ENCODE peak calls at places on chromosomes 1 and 21, in five cellular contexts. One of them, this sample, is unnamed.

GRCh38 chr1:15346356-15347030 is 63.2 kb upstream of the EFHD2 start:
- DNase-seq in SW 1271: no peak
- DNase-seq in GM13976: no peak
- DNase-seq in kidney tubule cell: no peak
- DNase-seq in NCI-H2081: no peak
- DNase-seq in this sample: no peak

GRCh38 chr1:182087304-182087703 is 25.8 kb upstream of the ZNF648 start:
- DNase-seq in SW 1271: no peak
- DNase-seq in GM13976: no peak
- DNase-seq in kidney tubule cell: no peak
- DNase-seq in NCI-H2081: no peak
- DNase-seq in this sample: no peak

GRCh38 chr1:217048104-217048707 is 325.0 kb upstream of the ESRRG start:
- DNase-seq in SW 1271: no peak
- DNase-seq in GM13976: peak; percentile 6
- DNase-seq in kidney tubule cell: peak; percentile 24
- DNase-seq in NCI-H2081: no peak
- DNase-seq in this sample: no peak

GRCh38 chr1:174200746-174201145 is 41.4 kb downstream of the RABGAP1L start:
- DNase-seq in SW 1271: no peak
- DNase-seq in GM13976: no peak
- DNase-seq in kidney tubule cell: no peak
- DNase-seq in NCI-H2081: no peak
- DNase-seq in this sample: no peak

GRCh38 chr1:158179301-158180041 is 1.2 kb upstream of the CD1D start:
- DNase-seq in SW 1271: no peak
- DNase-seq in GM13976: peak; percentile 78
- DNase-seq in kidney tubule cell: no peak
- DNase-seq in NCI-H2081: no peak
- DNase-seq in this sample: no peak

GRCh38 chr1:118555638-118556037 is 370.6 kb upstream of the SPAG17 start:
- DNase-seq in SW 1271: no peak
- DNase-seq in GM13976: no peak
- DNase-seq in kidney tubule cell: no peak
- DNase-seq in NCI-H2081: no peak
- DNase-seq in this sample: no peak

GRCh38 chr1:41678141-41678878 is 193.8 kb upstream of the EDN2 start:
- DNase-seq in SW 1271: no peak
- DNase-seq in GM13976: peak; percentile 69
- DNase-seq in kidney tubule cell: no peak
- DNase-seq in NCI-H2081: no peak
- DNase-seq in this sample: no peak

GRCh38 chr21:46561448-46562095 is 43.3 kb downstream of the S100B start:
- DNase-seq in SW 1271: no peak
- DNase-seq in GM13976: no peak
- DNase-seq in kidney tubule cell: no peak
- DNase-seq in NCI-H2081: no peak
- DNase-seq in this sample: no peak

GRCh38 chr1:32622806-32623694 is 27.3 kb downstream of the ZBTB8OS start:
- DNase-seq in SW 1271: no peak
- DNase-seq in GM13976: no peak
- DNase-seq in kidney tubule cell: no peak
- DNase-seq in NCI-H2081: no peak
- DNase-seq in this sample: no peak

GRCh38 chr1:57835620-57836019 is 411.8 kb upstream of the DAB1 start:
- DNase-seq in SW 1271: no peak
- DNase-seq in GM13976: no peak
- DNase-seq in kidney tubule cell: peak; percentile 57
- DNase-seq in NCI-H2081: peak; percentile 39
- DNase-seq in this sample: no peak

GRCh38 chr1:183093821-183094287 is 70.6 kb downstream of the LAMC1 start:
- DNase-seq in SW 1271: peak; percentile 10
- DNase-seq in GM13976: no peak
- DNase-seq in kidney tubule cell: peak; percentile 89
- DNase-seq in NCI-H2081: no peak
- DNase-seq in this sample: no peak

GRCh38 chr1:41714613-41715389 is 203.9 kb downstream of the HIVEP3 start:
- DNase-seq in SW 1271: no peak
- DNase-seq in GM13976: no peak
- DNase-seq in kidney tubule cell: peak; percentile 4
- DNase-seq in NCI-H2081: no peak
- DNase-seq in this sample: no peak

GRCh38 chr1:92484472-92485373 is 2.0 kb downstream of the GFI1 start:
- DNase-seq in SW 1271: no peak
- DNase-seq in GM13976: peak; percentile 73
- DNase-seq in kidney tubule cell: no peak
- DNase-seq in NCI-H2081: peak; percentile 24
- DNase-seq in this sample: no peak

GRCh38 chr1:49252917-49253316 is 476.2 kb upstream of the BEND5 start:
- DNase-seq in SW 1271: no peak
- DNase-seq in GM13976: no peak
- DNase-seq in kidney tubule cell: no peak
- DNase-seq in NCI-H2081: no peak
- DNase-seq in this sample: no peak

GRCh38 chr1:114232691-114233090 is 79.0 kb upstream of the SYT6 start:
- DNase-seq in SW 1271: no peak
- DNase-seq in GM13976: no peak
- DNase-seq in kidney tubule cell: no peak
- DNase-seq in NCI-H2081: no peak
- DNase-seq in this sample: no peak

GRCh38 chr1:82377201-82377884 is 576.6 kb downstream of the ADGRL2 start:
- DNase-seq in SW 1271: no peak
- DNase-seq in GM13976: no peak
- DNase-seq in kidney tubule cell: peak; percentile 22
- DNase-seq in NCI-H2081: no peak
- DNase-seq in this sample: no peak

GRCh38 chr1:66388918-66389317 is 145.0 kb upstream of the SGIP1 start:
- DNase-seq in SW 1271: no peak
- DNase-seq in GM13976: no peak
- DNase-seq in kidney tubule cell: no peak
- DNase-seq in NCI-H2081: peak; percentile 19
- DNase-seq in this sample: no peak

GRCh38 chr1:53137729-53138128 is 4.7 kb downstream of the SLC1A7 start:
- DNase-seq in SW 1271: no peak
- DNase-seq in GM13976: no peak
- DNase-seq in kidney tubule cell: no peak
- DNase-seq in NCI-H2081: no peak
- DNase-seq in this sample: no peak

GRCh38 chr1:28139033-28139712 is 37.3 kb downstream of the PTAFR start:
- DNase-seq in SW 1271: no peak
- DNase-seq in GM13976: no peak
- DNase-seq in kidney tubule cell: peak; percentile 48
- DNase-seq in NCI-H2081: peak; percentile 61
- DNase-seq in this sample: no peak

GRCh38 chr1:25541425-25541824 is 2.0 kb upstream of the LDLRAP1 start:
- DNase-seq in SW 1271: no peak
- DNase-seq in GM13976: no peak
- DNase-seq in kidney tubule cell: no peak
- DNase-seq in NCI-H2081: no peak
- DNase-seq in this sample: no peak

GRCh38 chr1:197140123-197140522 is 6.3 kb downstream of the ASPM start:
- DNase-seq in SW 1271: no peak
- DNase-seq in GM13976: no peak
- DNase-seq in kidney tubule cell: peak; percentile 11
- DNase-seq in NCI-H2081: no peak
- DNase-seq in this sample: no peak

GRCh38 chr1:84412316-84412942 is 14.1 kb downstream of the DNASE2B start:
- DNase-seq in SW 1271: no peak
- DNase-seq in GM13976: no peak
- DNase-seq in kidney tubule cell: no peak
- DNase-seq in NCI-H2081: no peak
- DNase-seq in this sample: no peak

GRCh38 chr1:234928642-234929041 is 200.0 kb downstream of the TOMM20 start:
- DNase-seq in SW 1271: no peak
- DNase-seq in GM13976: no peak
- DNase-seq in kidney tubule cell: no peak
- DNase-seq in NCI-H2081: no peak
- DNase-seq in this sample: no peak

GRCh38 chr21:14541840-14542495 is 4.1 kb downstream of the SAMSN1 start:
- DNase-seq in SW 1271: no peak
- DNase-seq in GM13976: no peak
- DNase-seq in kidney tubule cell: no peak
- DNase-seq in NCI-H2081: no peak
- DNase-seq in this sample: no peak

GRCh38 chr21:42115136-42115683 is 44.1 kb downstream of the UMODL1 start:
- DNase-seq in SW 1271: no peak
- DNase-seq in GM13976: no peak
- DNase-seq in kidney tubule cell: no peak
- DNase-seq in NCI-H2081: no peak
- DNase-seq in this sample: no peak

GRCh38 chr1:3042481-3042880 is 21.2 kb downstream of the ACTRT2 start:
- DNase-seq in SW 1271: no peak
- DNase-seq in GM13976: no peak
- DNase-seq in kidney tubule cell: no peak
- DNase-seq in NCI-H2081: no peak
- DNase-seq in this sample: no peak

GRCh38 chr1:166900987-166901386 is 24.9 kb upstream of the TADA1 start:
- DNase-seq in SW 1271: no peak
- DNase-seq in GM13976: no peak
- DNase-seq in kidney tubule cell: no peak
- DNase-seq in NCI-H2081: no peak
- DNase-seq in this sample: no peak

GRCh38 chr21:27451116-27451515 is 484.2 kb upstream of the ADAMTS5 start:
- DNase-seq in SW 1271: no peak
- DNase-seq in GM13976: no peak
- DNase-seq in kidney tubule cell: no peak
- DNase-seq in NCI-H2081: no peak
- DNase-seq in this sample: no peak

GRCh38 chr1:197955486-197956394 is 38.6 kb downstream of the LHX9 start:
- DNase-seq in SW 1271: no peak
- DNase-seq in GM13976: no peak
- DNase-seq in kidney tubule cell: peak; percentile 63
- DNase-seq in NCI-H2081: peak; percentile 28
- DNase-seq in this sample: no peak

GRCh38 chr1:16146888-16147614 is 8.8 kb downstream of the EPHA2 start:
- DNase-seq in SW 1271: peak; percentile 31
- DNase-seq in GM13976: no peak
- DNase-seq in kidney tubule cell: peak; percentile 84
- DNase-seq in NCI-H2081: no peak
- DNase-seq in this sample: no peak

GRCh38 chr1:170168263-170168662 is 22.5 kb downstream of the NTMT2 start:
- DNase-seq in SW 1271: no peak
- DNase-seq in GM13976: no peak
- DNase-seq in kidney tubule cell: peak; percentile 33
- DNase-seq in NCI-H2081: peak; percentile 28
- DNase-seq in this sample: no peak

This sample was measured in Panc1.